ENCODE peak calls at places on chromosome 5, in six cellular contexts. One of them, this sample, is unnamed.

GRCh38 chr5:32767948-32768427 is 56.9 kb downstream of the NPR3 start:
- DNase-seq in mesenteric fat pad: no peak
- DNase-seq in SK-N-SH: no peak
- DNase-seq in IMR-90: peak
- DNase-seq in MM.1S: no peak
- DNase-seq in T-cell: no peak
- DNase-seq in this sample: peak

GRCh38 chr5:42982107-42982622 is 58.0 kb downstream of the ANXA2R start:
- DNase-seq in MM.1S: no peak
- DNase-seq in IMR-90: no peak
- DNase-seq in SK-N-SH: no peak
- DNase-seq in T-cell: no peak
- DNase-seq in mesenteric fat pad: no peak
- DNase-seq in this sample: no peak

GRCh38 chr5:170809551-170809950 is 26.0 kb downstream of the GABRP start:
- DNase-seq in SK-N-SH: peak
- DNase-seq in mesenteric fat pad: no peak
- DNase-seq in MM.1S: peak
- DNase-seq in IMR-90: peak
- DNase-seq in T-cell: no peak
- DNase-seq in this sample: peak

GRCh38 chr5:173321886-173322285 is 6.3 kb downstream of the STC2 start:
- DNase-seq in MM.1S: no peak
- DNase-seq in mesenteric fat pad: no peak
- DNase-seq in T-cell: no peak
- DNase-seq in SK-N-SH: no peak
- DNase-seq in IMR-90: peak
- DNase-seq in this sample: no peak

GRCh38 chr5:58114324-58114723 is 345.6 kb downstream of the PLK2 start:
- DNase-seq in mesenteric fat pad: no peak
- DNase-seq in SK-N-SH: no peak
- DNase-seq in IMR-90: peak
- DNase-seq in T-cell: no peak
- DNase-seq in MM.1S: no peak
- DNase-seq in this sample: no peak

GRCh38 chr5:7795311-7795710 is 55.6 kb downstream of the CFAP90 start:
- DNase-seq in IMR-90: no peak
- DNase-seq in SK-N-SH: no peak
- DNase-seq in MM.1S: no peak
- DNase-seq in T-cell: no peak
- DNase-seq in mesenteric fat pad: no peak
- DNase-seq in this sample: no peak

GRCh38 chr5:10366310-10367297 is 13.1 kb downstream of the MARCHF6 start:
- DNase-seq in T-cell: no peak
- DNase-seq in IMR-90: peak
- DNase-seq in MM.1S: no peak
- DNase-seq in mesenteric fat pad: no peak
- DNase-seq in SK-N-SH: no peak
- DNase-seq in this sample: no peak

GRCh38 chr5:34715711-34716110 is 59.6 kb downstream of the RAI14 start:
- DNase-seq in IMR-90: peak
- DNase-seq in SK-N-SH: no peak
- DNase-seq in MM.1S: no peak
- DNase-seq in mesenteric fat pad: no peak
- DNase-seq in T-cell: no peak
- DNase-seq in this sample: no peak

GRCh38 chr5:77454123-77454522 is 38.0 kb downstream of the WDR41 start:
- DNase-seq in T-cell: no peak
- DNase-seq in IMR-90: no peak
- DNase-seq in SK-N-SH: no peak
- DNase-seq in MM.1S: no peak
- DNase-seq in mesenteric fat pad: no peak
- DNase-seq in this sample: no peak

This sample was measured in SW480.